ENCODE peak calls at places on chromosomes 5 and 9, in ten cellular contexts. One of them, this sample, is unnamed. For H3K4me1, the result is how much of the 10 kb centered on the place peaks cover.

GRCh38 chr9:134643306-134643705 is 1.7 kb downstream of the COL5A1 start:
- DNase-seq in effector memory CD4-positive, alpha-beta T cell: no peak
- DNase-seq in lower lobe of right lung: no peak
- DNase-seq in Peyer's patch: no peak
- DNase-seq in aorta: no peak
- DNase-seq in upper lobe of right lung: no peak
- DNase-seq in naive thymus-derived CD4-positive, alpha-beta T cell: no peak
- DNase-seq in heart left ventricle: no peak
- DNase-seq in psoas muscle: peak
- DNase-seq in tibial nerve: no peak
- DNase-seq in this sample: no peak

GRCh38 chr9:84504360-84504759 is 163.8 kb upstream of the SLC28A3 start:
- DNase-seq in effector memory CD4-positive, alpha-beta T cell: no peak
- DNase-seq in lower lobe of right lung: no peak
- DNase-seq in Peyer's patch: no peak
- DNase-seq in aorta: no peak
- DNase-seq in upper lobe of right lung: no peak
- DNase-seq in naive thymus-derived CD4-positive, alpha-beta T cell: no peak
- DNase-seq in heart left ventricle: no peak
- DNase-seq in psoas muscle: no peak
- DNase-seq in tibial nerve: no peak
- DNase-seq in this sample: no peak

GRCh38 chr5:36696059-36696673 is 89.8 kb downstream of the SLC1A3 start:
- DNase-seq in effector memory CD4-positive, alpha-beta T cell: no peak
- DNase-seq in lower lobe of right lung: no peak
- DNase-seq in Peyer's patch: no peak
- DNase-seq in aorta: peak
- DNase-seq in upper lobe of right lung: peak
- DNase-seq in naive thymus-derived CD4-positive, alpha-beta T cell: no peak
- DNase-seq in heart left ventricle: no peak
- DNase-seq in psoas muscle: peak
- DNase-seq in tibial nerve: no peak
- DNase-seq in this sample: no peak

GRCh38 chr5:127055880-127056653 is 17.2 kb downstream of the C5orf63 start:
- DNase-seq in effector memory CD4-positive, alpha-beta T cell: no peak
- DNase-seq in lower lobe of right lung: no peak
- DNase-seq in Peyer's patch: no peak
- DNase-seq in aorta: no peak
- DNase-seq in upper lobe of right lung: no peak
- DNase-seq in naive thymus-derived CD4-positive, alpha-beta T cell: no peak
- DNase-seq in heart left ventricle: no peak
- DNase-seq in psoas muscle: no peak
- DNase-seq in tibial nerve: no peak
- DNase-seq in this sample: no peak

GRCh38 chr9:134536101-134536900 is 105.3 kb upstream of the COL5A1 start:
- DNase-seq in effector memory CD4-positive, alpha-beta T cell: no peak
- DNase-seq in lower lobe of right lung: no peak
- DNase-seq in Peyer's patch: peak
- DNase-seq in aorta: no peak
- DNase-seq in upper lobe of right lung: no peak
- DNase-seq in naive thymus-derived CD4-positive, alpha-beta T cell: no peak
- DNase-seq in heart left ventricle: peak
- DNase-seq in psoas muscle: no peak
- DNase-seq in tibial nerve: no peak
- DNase-seq in this sample: no peak

GRCh38 chr9:110638381-110638954 is 30.1 kb upstream of the MUSK start:
- DNase-seq in effector memory CD4-positive, alpha-beta T cell: no peak
- DNase-seq in lower lobe of right lung: no peak
- DNase-seq in Peyer's patch: no peak
- DNase-seq in aorta: no peak
- DNase-seq in upper lobe of right lung: no peak
- DNase-seq in naive thymus-derived CD4-positive, alpha-beta T cell: no peak
- DNase-seq in heart left ventricle: no peak
- DNase-seq in psoas muscle: no peak
- DNase-seq in tibial nerve: no peak
- DNase-seq in this sample: no peak

GRCh38 chr9:93952784-93953491 is 2.2 kb downstream of the BARX1 start:
- DNase-seq in effector memory CD4-positive, alpha-beta T cell: no peak
- DNase-seq in lower lobe of right lung: no peak
- DNase-seq in Peyer's patch: no peak
- DNase-seq in aorta: no peak
- DNase-seq in upper lobe of right lung: no peak
- DNase-seq in naive thymus-derived CD4-positive, alpha-beta T cell: no peak
- DNase-seq in heart left ventricle: peak
- DNase-seq in psoas muscle: no peak
- DNase-seq in tibial nerve: no peak
- DNase-seq in this sample: no peak

GRCh38 chr5:16889203-16889971 is 46.7 kb downstream of the MYO10 start:
- DNase-seq in effector memory CD4-positive, alpha-beta T cell: no peak
- DNase-seq in lower lobe of right lung: no peak
- DNase-seq in Peyer's patch: no peak
- DNase-seq in aorta: no peak
- DNase-seq in upper lobe of right lung: no peak
- DNase-seq in naive thymus-derived CD4-positive, alpha-beta T cell: no peak
- DNase-seq in heart left ventricle: no peak
- DNase-seq in psoas muscle: no peak
- DNase-seq in tibial nerve: no peak
- DNase-seq in this sample: no peak

GRCh38 chr9:88927510-88927909 is 63.8 kb upstream of the S1PR3 start:
- DNase-seq in effector memory CD4-positive, alpha-beta T cell: no peak
- DNase-seq in lower lobe of right lung: no peak
- DNase-seq in Peyer's patch: no peak
- DNase-seq in aorta: no peak
- DNase-seq in upper lobe of right lung: no peak
- DNase-seq in naive thymus-derived CD4-positive, alpha-beta T cell: no peak
- DNase-seq in heart left ventricle: no peak
- DNase-seq in psoas muscle: no peak
- DNase-seq in tibial nerve: no peak
- DNase-seq in this sample: no peak

GRCh38 chr9:88933607-88934379 is 57.5 kb upstream of the S1PR3 start:
- DNase-seq in effector memory CD4-positive, alpha-beta T cell: no peak
- DNase-seq in lower lobe of right lung: no peak
- DNase-seq in Peyer's patch: no peak
- DNase-seq in aorta: no peak
- DNase-seq in upper lobe of right lung: no peak
- DNase-seq in naive thymus-derived CD4-positive, alpha-beta T cell: no peak
- DNase-seq in heart left ventricle: no peak
- DNase-seq in psoas muscle: no peak
- DNase-seq in tibial nerve: no peak
- DNase-seq in this sample: peak

GRCh38 chr9:88932766-88933165 is 58.5 kb upstream of the S1PR3 start:
- DNase-seq in effector memory CD4-positive, alpha-beta T cell: no peak
- DNase-seq in lower lobe of right lung: no peak
- DNase-seq in Peyer's patch: no peak
- DNase-seq in aorta: no peak
- DNase-seq in upper lobe of right lung: no peak
- DNase-seq in naive thymus-derived CD4-positive, alpha-beta T cell: no peak
- DNase-seq in heart left ventricle: no peak
- DNase-seq in psoas muscle: no peak
- DNase-seq in tibial nerve: no peak
- DNase-seq in this sample: peak

GRCh38 chr9:88925471-88925870 is 65.8 kb upstream of the S1PR3 start:
- DNase-seq in effector memory CD4-positive, alpha-beta T cell: no peak
- DNase-seq in lower lobe of right lung: no peak
- DNase-seq in Peyer's patch: no peak
- DNase-seq in aorta: no peak
- DNase-seq in upper lobe of right lung: no peak
- DNase-seq in naive thymus-derived CD4-positive, alpha-beta T cell: no peak
- DNase-seq in heart left ventricle: no peak
- DNase-seq in psoas muscle: no peak
- DNase-seq in tibial nerve: no peak
- DNase-seq in this sample: no peak

DNA sequence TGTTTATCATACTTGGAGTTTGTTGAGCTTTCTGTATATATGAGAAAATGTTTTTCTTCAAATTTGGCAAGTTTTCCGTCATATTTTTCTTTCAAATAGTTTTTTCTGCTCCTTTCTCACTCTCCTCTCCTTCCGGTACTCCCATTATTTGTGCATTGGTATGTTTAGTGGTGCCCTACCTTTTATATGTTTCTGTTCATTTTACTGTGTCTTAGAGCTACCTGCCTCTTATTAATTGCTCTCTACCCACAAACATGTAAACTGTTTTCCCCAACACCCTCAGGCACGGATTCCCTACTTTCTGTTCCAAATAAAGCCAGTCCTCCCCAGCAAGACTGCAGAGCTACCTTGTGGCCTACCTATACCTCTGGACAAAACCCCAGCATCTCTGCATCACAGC is 60.6 kb upstream of the S1PR3 start:
- DNase-seq in effector memory CD4-positive, alpha-beta T cell: no peak
- DNase-seq in lower lobe of right lung: no peak
- DNase-seq in Peyer's patch: no peak
- DNase-seq in aorta: no peak
- DNase-seq in upper lobe of right lung: no peak
- DNase-seq in naive thymus-derived CD4-positive, alpha-beta T cell: no peak
- DNase-seq in heart left ventricle: no peak
- DNase-seq in psoas muscle: no peak
- DNase-seq in tibial nerve: no peak
- DNase-seq in this sample: no peak
- H3K4me3 ChIP-seq in effector memory CD4-positive, alpha-beta T cell: no peak
- H3K4me3 ChIP-seq in lower lobe of right lung: no peak
- H3K4me3 ChIP-seq in Peyer's patch: no peak
- H3K4me3 ChIP-seq in aorta: no peak
- H3K4me3 ChIP-seq in upper lobe of right lung: no peak
- H3K4me3 ChIP-seq in naive thymus-derived CD4-positive, alpha-beta T cell: no peak
- H3K4me3 ChIP-seq in heart left ventricle: no peak
- H3K4me3 ChIP-seq in psoas muscle: no peak
- H3K4me3 ChIP-seq in tibial nerve: no peak
- H3K4me3 ChIP-seq in this sample: no peak

GRCh38 chr5:174720066-174720611 is 4.2 kb upstream of the MSX2 start:
- DNase-seq in effector memory CD4-positive, alpha-beta T cell: no peak
- DNase-seq in lower lobe of right lung: no peak
- DNase-seq in Peyer's patch: no peak
- DNase-seq in aorta: no peak
- DNase-seq in upper lobe of right lung: no peak
- DNase-seq in naive thymus-derived CD4-positive, alpha-beta T cell: no peak
- DNase-seq in heart left ventricle: no peak
- DNase-seq in psoas muscle: no peak
- DNase-seq in tibial nerve: no peak
- DNase-seq in this sample: no peak

GRCh38 chr5:174714751-174715150 is 9.6 kb upstream of the MSX2 start:
- DNase-seq in effector memory CD4-positive, alpha-beta T cell: no peak
- DNase-seq in lower lobe of right lung: no peak
- DNase-seq in Peyer's patch: no peak
- DNase-seq in aorta: no peak
- DNase-seq in upper lobe of right lung: no peak
- DNase-seq in naive thymus-derived CD4-positive, alpha-beta T cell: no peak
- DNase-seq in heart left ventricle: no peak
- DNase-seq in psoas muscle: no peak
- DNase-seq in tibial nerve: no peak
- DNase-seq in this sample: no peak

GRCh38 chr5:174720612-174721521 is 3.5 kb upstream of the MSX2 start:
- DNase-seq in effector memory CD4-positive, alpha-beta T cell: no peak
- DNase-seq in lower lobe of right lung: no peak
- DNase-seq in Peyer's patch: peak
- DNase-seq in aorta: no peak
- DNase-seq in upper lobe of right lung: no peak
- DNase-seq in naive thymus-derived CD4-positive, alpha-beta T cell: no peak
- DNase-seq in heart left ventricle: no peak
- DNase-seq in psoas muscle: no peak
- DNase-seq in tibial nerve: no peak
- DNase-seq in this sample: no peak

GRCh38 chr5:174719211-174719610 is 5.2 kb upstream of the MSX2 start:
- DNase-seq in effector memory CD4-positive, alpha-beta T cell: no peak
- DNase-seq in lower lobe of right lung: no peak
- DNase-seq in Peyer's patch: no peak
- DNase-seq in aorta: no peak
- DNase-seq in upper lobe of right lung: no peak
- DNase-seq in naive thymus-derived CD4-positive, alpha-beta T cell: no peak
- DNase-seq in heart left ventricle: no peak
- DNase-seq in psoas muscle: no peak
- DNase-seq in tibial nerve: no peak
- DNase-seq in this sample: no peak

DNA sequence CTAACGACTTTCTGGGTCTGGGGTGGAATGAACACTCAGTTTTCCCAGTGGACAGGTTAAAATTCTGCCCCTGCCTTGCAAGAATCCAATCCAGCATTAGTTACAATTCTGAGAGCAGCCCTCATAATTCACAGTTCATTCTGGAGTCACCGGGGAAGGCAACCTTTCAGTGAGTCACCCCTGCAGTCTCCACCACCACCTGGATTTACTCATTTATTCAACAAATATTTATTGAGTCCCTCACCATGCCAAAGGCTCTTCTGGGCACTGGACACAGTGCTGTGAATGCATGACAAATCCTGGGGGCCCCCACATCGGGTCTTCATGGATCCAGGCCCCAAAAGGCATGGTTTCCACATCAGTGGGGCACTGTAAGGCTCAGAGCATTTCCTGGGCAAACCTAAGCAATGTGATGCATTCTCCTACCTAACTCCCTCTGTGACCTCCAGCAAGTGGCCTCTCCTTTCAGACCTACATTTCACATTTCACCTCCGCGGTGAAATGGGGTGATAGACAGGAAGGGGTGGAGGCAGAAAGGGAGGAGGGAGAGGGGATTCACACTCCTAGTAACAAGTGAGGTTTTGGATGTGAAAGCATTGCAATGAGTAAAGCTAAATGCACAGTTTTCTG is 6.4 kb upstream of the MSX2 start:
- DNase-seq in effector memory CD4-positive, alpha-beta T cell: no peak
- DNase-seq in lower lobe of right lung: no peak
- DNase-seq in Peyer's patch: no peak
- DNase-seq in aorta: no peak
- DNase-seq in upper lobe of right lung: no peak
- DNase-seq in naive thymus-derived CD4-positive, alpha-beta T cell: no peak
- DNase-seq in heart left ventricle: no peak
- DNase-seq in psoas muscle: no peak
- DNase-seq in tibial nerve: no peak
- DNase-seq in this sample: no peak
- H3K4me1 ChIP-seq in effector memory CD4-positive, alpha-beta T cell: under half
- H3K4me1 ChIP-seq in lower lobe of right lung: under half
- H3K4me1 ChIP-seq in Peyer's patch: under half
- H3K4me1 ChIP-seq in aorta: under half
- H3K4me1 ChIP-seq in upper lobe of right lung: under half
- H3K4me1 ChIP-seq in naive thymus-derived CD4-positive, alpha-beta T cell: under half
- H3K4me1 ChIP-seq in heart left ventricle: under half
- H3K4me1 ChIP-seq in psoas muscle: under half
- H3K4me1 ChIP-seq in tibial nerve: under half
- H3K4me1 ChIP-seq in this sample: under half

DNA sequence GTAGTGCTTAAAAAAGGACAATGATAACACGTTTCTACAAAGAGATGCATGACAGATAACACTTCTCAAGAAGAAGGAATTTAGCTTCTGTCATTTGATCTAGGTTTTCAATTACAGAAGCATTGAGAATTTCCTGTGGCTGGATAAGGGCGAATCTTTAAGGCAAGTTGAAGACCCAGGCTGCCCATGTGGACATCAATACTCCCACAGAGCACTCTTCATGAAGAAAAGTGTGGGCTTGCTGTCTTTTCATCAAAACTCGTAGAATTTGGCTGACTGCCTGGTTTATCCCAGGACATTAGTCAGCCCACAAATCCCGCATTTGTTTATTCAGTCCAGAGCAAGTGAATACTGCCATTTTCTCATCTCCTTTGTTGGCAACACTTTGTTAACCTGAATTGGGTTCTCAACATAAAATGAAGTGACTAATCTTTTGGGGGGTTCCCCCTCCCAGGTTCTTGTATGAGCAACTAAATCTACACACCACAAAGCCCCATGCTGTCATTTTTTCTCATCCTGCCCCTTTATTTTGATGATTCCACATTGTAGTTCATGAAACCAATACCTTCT is 43.4 kb upstream of the CDKN2B start:
- DNase-seq in effector memory CD4-positive, alpha-beta T cell: no peak
- DNase-seq in lower lobe of right lung: no peak
- DNase-seq in Peyer's patch: no peak
- DNase-seq in aorta: no peak
- DNase-seq in upper lobe of right lung: no peak
- DNase-seq in naive thymus-derived CD4-positive, alpha-beta T cell: peak
- DNase-seq in heart left ventricle: no peak
- DNase-seq in psoas muscle: no peak
- DNase-seq in tibial nerve: no peak
- DNase-seq in this sample: peak
- H3K27ac ChIP-seq in effector memory CD4-positive, alpha-beta T cell: no peak
- H3K27ac ChIP-seq in lower lobe of right lung: no peak
- H3K27ac ChIP-seq in Peyer's patch: no peak
- H3K27ac ChIP-seq in aorta: no peak
- H3K27ac ChIP-seq in upper lobe of right lung: no peak
- H3K27ac ChIP-seq in naive thymus-derived CD4-positive, alpha-beta T cell: no peak
- H3K27ac ChIP-seq in heart left ventricle: no peak
- H3K27ac ChIP-seq in psoas muscle: no peak
- H3K27ac ChIP-seq in tibial nerve: no peak
- H3K27ac ChIP-seq in this sample: no peak

GRCh38 chr9:127976943-127977871 is 3.6 kb downstream of the EEIG1 start:
- DNase-seq in effector memory CD4-positive, alpha-beta T cell: no peak
- DNase-seq in lower lobe of right lung: no peak
- DNase-seq in Peyer's patch: peak
- DNase-seq in aorta: no peak
- DNase-seq in upper lobe of right lung: no peak
- DNase-seq in naive thymus-derived CD4-positive, alpha-beta T cell: peak
- DNase-seq in heart left ventricle: peak
- DNase-seq in psoas muscle: no peak
- DNase-seq in tibial nerve: no peak
- DNase-seq in this sample: no peak
- H3K4me3 ChIP-seq in effector memory CD4-positive, alpha-beta T cell: peak
- H3K4me3 ChIP-seq in lower lobe of right lung: peak
- H3K4me3 ChIP-seq in Peyer's patch: peak
- H3K4me3 ChIP-seq in aorta: no peak
- H3K4me3 ChIP-seq in upper lobe of right lung: peak
- H3K4me3 ChIP-seq in naive thymus-derived CD4-positive, alpha-beta T cell: peak
- H3K4me3 ChIP-seq in heart left ventricle: peak
- H3K4me3 ChIP-seq in psoas muscle: peak
- H3K4me3 ChIP-seq in tibial nerve: peak
- H3K4me3 ChIP-seq in this sample: peak

This sample was measured in esophagus muscularis mucosa.